ENCODE peak calls at places on chromosomes 11 and 22, in six cellular contexts. R, Z, P, V, L and B are unnamed samples.
A peak's percentile ranks its signal among the peaks of the same experiment; 100 is the strongest.

GRCh38 chr11:41461057-41461681 is 1.7 kb upstream of the LRRC4C start:
- DNase-seq in R (no peak), V (no peak), P (no peak), L (no peak), Z (no peak), B (no peak)

GRCh38 chr11:128809128-128809527 is 58.0 kb downstream of the KCNJ1 start:
- DNase-seq in L (no peak), Z (no peak), R (no peak), P (no peak), V (no peak), B (no peak)

GRCh38 chr11:7903940-7904339 is 27.1 kb downstream of the OR10A6 start:
- DNase-seq in P (no peak), L (no peak), Z (no peak), R (peak; percentile 21), V (no peak), B (no peak)

GRCh38 chr11:86671386-86672006 is 920 bp downstream of the ME3 start:
- DNase-seq in L (peak; percentile 85), P (no peak), Z (peak; percentile 66), R (peak; percentile 82), V (peak; percentile 52), B (no peak)

GRCh38 chr22:49856343-49856742 is 2.7 kb downstream of the ZBED4 start:
- DNase-seq in R (no peak), Z (no peak), L (no peak), V (peak; percentile 41), P (no peak), B (no peak)

GRCh38 chr11:26276798-26277424 is 55.0 kb upstream of the ANO3 start:
- DNase-seq in V (peak; percentile 58), Z (peak; percentile 74), R (peak; percentile 42), P (peak; percentile 59), L (peak; percentile 11), B (peak; percentile 9)

GRCh38 chr11:57480409-57481137 is 20.2 kb downstream of the RTN4RL2 start:
- DNase-seq in L (peak; percentile 71), Z (no peak), R (peak; percentile 79), V (peak; percentile 74), P (peak; percentile 74), B (peak; percentile 32)

GRCh38 chr11:68314886-68315580 is 2.6 kb downstream of the LRP5 start:
- DNase-seq in V (peak; percentile 34), Z (no peak), L (no peak), R (peak; percentile 70), P (no peak), B (no peak)

GRCh38 chr11:121655481-121656332 is 202.9 kb upstream of the SORL1-AS1 start:
- DNase-seq in Z (peak; percentile 92), L (peak; percentile 88), R (peak; percentile 81), P (peak; percentile 70), V (peak; percentile 86), B (peak; percentile 24)

GRCh38 chr22:48483764-48484528 is 1343.7 kb downstream of the BRD1 start:
- DNase-seq in V (no peak), Z (no peak), P (no peak), L (no peak), R (no peak), B (no peak)

GRCh38 chr11:25562417-25562816 is 769.5 kb upstream of the ANO3 start:
- DNase-seq in Z (peak; percentile 58), P (no peak), L (no peak), V (no peak), R (no peak), B (no peak)

GRCh38 chr11:1978865-1979473 is 18.7 kb downstream of the H19 start:
- DNase-seq in Z (no peak), R (no peak), V (no peak), L (no peak), P (no peak), B (no peak)

GRCh38 chr22:44786610-44787009 is 34.2 kb downstream of the ARHGAP8 start:
- DNase-seq in V (no peak), R (no peak), P (no peak), L (no peak), Z (no peak), B (no peak)

GRCh38 chr22:19398206-19398605 is 33.3 kb downstream of the HIRA start:
- DNase-seq in Z (no peak), L (no peak), R (no peak), V (no peak), P (no peak), B (no peak)

GRCh38 chr11:358129-358805 is 11.0 kb upstream of the B4GALNT4 start:
- DNase-seq in V (no peak), R (no peak), P (no peak), Z (no peak), L (no peak), B (no peak)

DNA sequence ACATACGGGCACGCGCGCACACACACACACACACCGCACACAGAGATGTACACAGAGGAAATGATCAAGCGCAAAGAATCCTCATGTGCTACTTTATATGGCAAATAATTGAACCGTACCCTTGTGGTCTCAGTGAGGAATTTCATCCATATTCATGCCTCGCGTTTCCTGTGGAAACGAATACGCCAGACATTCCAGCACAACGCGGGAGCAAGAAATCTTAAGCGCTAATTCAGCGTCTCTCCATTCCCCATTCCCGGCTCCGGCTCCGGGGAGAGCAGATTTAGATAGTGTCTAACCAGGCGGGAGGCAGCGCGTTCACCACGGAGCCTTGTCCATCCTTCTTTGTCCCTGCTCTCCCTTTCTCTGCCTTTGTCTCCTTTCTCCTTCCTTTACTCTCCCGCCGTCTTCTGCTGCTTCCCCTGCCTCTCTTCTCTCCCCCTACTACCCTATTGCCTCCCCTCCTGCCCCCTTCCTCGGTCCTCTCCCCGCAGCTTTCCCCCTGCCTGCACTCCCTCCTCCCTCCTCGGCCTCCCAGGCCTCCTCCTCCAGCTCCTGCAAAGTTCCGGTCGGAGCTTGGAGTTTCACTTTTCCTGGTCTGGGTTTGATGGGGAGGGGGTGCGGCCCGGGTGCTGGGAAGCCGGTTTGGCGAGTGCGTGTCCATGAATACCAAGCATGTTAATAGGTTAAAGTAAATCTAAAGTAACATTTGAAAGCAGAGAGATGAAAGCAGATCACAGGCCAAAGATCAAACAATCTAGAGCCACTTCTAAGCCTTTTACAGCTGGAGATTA is 579.3 kb downstream of the BUD13 start:
- DNase-seq in R (peak; percentile 60), P (no peak), Z (no peak), L (no peak), V (peak; percentile 56), B (no peak)
- H3K27ac ChIP-seq in R (peak overlapping the region; percentile 18), P (no peak overlapping the region), Z (peak overlapping the region; percentile 39), L (no peak overlapping the region), V (no peak overlapping the region), B (no peak overlapping the region)

GRCh38 chr11:118911113-118911879 is 14.4 kb downstream of the BCL9L start:
- DNase-seq in V (no peak), Z (no peak), L (no peak), R (peak; percentile 58), P (no peak), B (no peak)

GRCh38 chr11:118908264-118908663 is 17.5 kb downstream of the BCL9L start:
- DNase-seq in V (no peak), P (no peak), R (no peak), Z (no peak), L (no peak), B (no peak)

GRCh38 chr11:118910309-118911112 is 15.2 kb downstream of the BCL9L start:
- DNase-seq in V (peak; percentile 68), L (peak; percentile 82), Z (peak; percentile 88), P (no peak), R (peak; percentile 67), B (peak; percentile 48)

GRCh38 chr11:118908931-118909618 is 16.7 kb downstream of the BCL9L start:
- DNase-seq in L (peak; percentile 83), P (no peak), R (peak; percentile 71), Z (no peak), V (peak; percentile 60), B (no peak)

DNA sequence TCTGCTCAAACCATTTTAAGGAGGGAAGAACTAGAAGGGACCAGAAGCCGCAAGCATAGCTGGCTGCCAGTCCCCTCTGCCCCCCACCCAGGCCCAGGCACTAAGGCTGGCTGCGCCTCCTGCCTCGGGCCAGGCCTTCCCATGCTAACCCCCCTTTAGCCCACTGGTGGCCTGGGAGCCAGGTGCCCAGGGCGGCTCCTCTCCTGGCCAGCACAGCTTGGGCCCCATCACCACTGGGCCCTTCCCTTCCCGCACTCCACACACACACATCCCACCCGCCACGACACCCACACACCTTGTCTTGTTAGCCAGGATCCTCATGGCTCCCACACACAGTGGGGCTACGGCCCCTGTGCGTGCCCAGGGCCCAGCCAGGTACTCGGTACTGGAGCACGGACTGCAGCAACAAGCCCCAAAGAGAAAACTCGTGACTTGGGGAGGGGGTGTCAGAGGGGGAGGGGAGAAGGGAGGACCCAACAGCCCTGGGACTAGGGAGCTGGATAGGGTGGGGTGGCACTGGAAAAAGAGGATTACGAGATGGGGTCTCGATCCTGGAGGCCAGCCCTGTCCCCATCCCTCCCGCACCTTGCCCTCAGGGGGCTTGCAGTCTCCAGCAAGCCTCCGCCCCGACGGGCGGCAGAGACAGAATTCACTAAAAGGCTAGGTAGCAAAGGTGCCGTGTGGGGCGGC is 16.0 kb downstream of the BCL9L start:
- DNase-seq in R (no peak), P (no peak), Z (no peak), V (no peak), L (no peak), B (no peak)
- H3K4me3 ChIP-seq in R (peak overlapping the region; percentile 5), P (no peak overlapping the region), Z (peak overlapping the region; percentile 43), V (peak overlapping the region; percentile 34), L (peak overlapping the region; percentile 48), B (peak overlapping the region; percentile 32)

DNA sequence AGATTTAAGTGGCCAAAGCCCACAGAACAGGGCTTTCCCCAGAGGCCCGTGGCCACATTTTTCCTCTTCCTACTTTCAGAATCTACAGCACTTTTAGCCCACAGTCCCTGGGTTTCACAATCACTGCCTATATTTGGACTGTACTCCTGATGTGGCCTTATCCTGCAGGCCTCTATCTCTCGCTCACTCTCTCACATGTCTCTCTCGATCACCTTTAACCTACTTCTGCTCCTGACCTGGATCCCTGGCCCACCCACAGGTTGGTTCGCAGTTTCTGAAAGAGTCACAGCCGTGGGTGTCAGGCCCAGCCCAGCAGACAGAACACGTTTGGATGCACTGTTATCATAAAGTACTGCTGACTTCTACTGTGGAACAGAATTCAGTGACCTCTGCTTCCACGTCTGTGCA is 55.5 kb downstream of the LARGE1 start:
- DNase-seq in P (no peak), R (peak; percentile 21), L (peak; percentile 27), V (no peak), Z (peak; percentile 65), B (no peak)
- H3K27ac ChIP-seq in P (no peak overlapping the region), R (peak overlapping the region; percentile 81), L (peak overlapping the region; percentile 85), V (no peak overlapping the region), Z (peak overlapping the region; percentile 86), B (no peak overlapping the region)

GRCh38 chr22:47155912-47156311 is 393.5 kb downstream of the TBC1D22A start:
- DNase-seq in L (no peak), P (no peak), V (peak; percentile 60), R (no peak), Z (no peak), B (no peak)

GRCh38 chr22:47152938-47153337 is 390.5 kb downstream of the TBC1D22A start:
- DNase-seq in V (no peak), L (no peak), P (no peak), R (no peak), Z (no peak), B (no peak)

GRCh38 chr22:47153854-47154542 is 391.5 kb downstream of the TBC1D22A start:
- DNase-seq in P (no peak), Z (no peak), R (no peak), V (no peak), L (no peak), B (no peak)

GRCh38 chr22:47155131-47155885 is 392.9 kb downstream of the TBC1D22A start:
- DNase-seq in R (no peak), Z (no peak), P (no peak), V (peak; percentile 44), L (peak; percentile 8), B (no peak)

DNA sequence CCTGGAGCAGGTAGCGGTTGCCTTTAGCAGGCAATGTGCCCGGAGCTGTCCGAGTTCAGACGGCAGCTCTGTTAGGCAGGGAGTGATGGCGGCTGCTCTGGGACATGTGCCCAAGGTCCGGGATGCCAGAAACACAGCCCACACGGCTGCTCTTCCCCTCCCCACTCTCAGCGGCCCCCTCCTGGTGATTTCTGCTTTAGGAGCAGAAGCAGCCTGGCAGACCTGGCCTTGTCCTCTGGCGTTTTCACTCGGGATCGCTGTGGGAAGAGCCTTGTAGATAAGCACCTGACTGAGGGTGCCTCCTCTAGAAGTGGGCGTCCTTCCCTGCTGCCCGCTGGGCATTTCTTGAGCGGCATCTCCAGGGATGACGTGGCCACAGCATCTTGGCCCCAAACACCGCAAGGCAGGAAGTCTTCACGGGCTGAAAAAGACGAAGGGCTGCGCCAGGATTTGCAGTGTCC is 392.2 kb downstream of the TBC1D22A start:
- DNase-seq in R (no peak), Z (peak; percentile 65), V (peak; percentile 94), L (peak; percentile 69), P (no peak), B (no peak)
- H3K4me3 ChIP-seq in R (no peak overlapping the region), Z (peak overlapping the region; percentile 43), V (peak overlapping the region; percentile 29), L (peak overlapping the region; percentile 24), P (no peak overlapping the region), B (no peak overlapping the region)